ENCODE peak calls at places on chromosomes 7 and 10, in eight cellular contexts. X, V, U, R, C, P, F and Z are unnamed samples.

GRCh38 chr10:116133641-116134040 is 139.4 kb downstream of the GFRA1 start:
- DNase-seq in X (peak; percentile 51), F (no peak), V (no peak), R (no peak), U (no peak), C (no peak), P (no peak), Z (no peak)

GRCh38 chr7:51269321-51269720 is 47.3 kb downstream of the COBL start:
- DNase-seq in U (no peak), R (no peak), P (no peak), X (no peak), V (no peak), C (no peak), F (no peak), Z (no peak)

GRCh38 chr7:5363729-5364128 is 59.9 kb downstream of the TNRC18 start:
- DNase-seq in R (no peak), U (no peak), X (no peak), V (no peak), P (no peak), F (no peak), C (no peak), Z (no peak)

GRCh38 chr7:112154690-112155089 is 51.5 kb downstream of the DOCK4 start:
- DNase-seq in U (no peak), C (no peak), X (no peak), F (no peak), R (no peak), P (no peak), V (no peak), Z (no peak)

GRCh38 chr10:122458693-122459092 is 2.7 kb upstream of the HTRA1 start:
- DNase-seq in C (no peak), P (no peak), X (no peak), F (no peak), U (no peak), R (no peak), V (no peak), Z (no peak)

GRCh38 chr10:43707755-43708154 is 59.1 kb upstream of the ZNF32 start:
- DNase-seq in F (no peak), C (no peak), X (no peak), R (peak; percentile 68), P (no peak), U (no peak), V (no peak), Z (no peak)

GRCh38 chr7:99008921-99009530 is 130.7 kb downstream of the TRRAP start:
- DNase-seq in R (no peak), U (no peak), C (no peak), X (no peak), P (no peak), V (no peak), F (no peak), Z (no peak)

GRCh38 chr10:7260412-7260900 is 150.4 kb downstream of the SFMBT2 start:
- DNase-seq in C (peak; percentile 83), F (peak; percentile 30), X (peak; percentile 69), V (peak; percentile 52), P (peak; percentile 83), U (no peak), R (peak; percentile 87), Z (peak; percentile 76)

GRCh38 chr10:101614957-101615759 is 27.0 kb downstream of the DPCD start:
- DNase-seq in V (no peak), R (no peak), C (no peak), U (no peak), P (no peak), X (no peak), F (no peak), Z (no peak)